ENCODE peak calls at places on chromosomes 13 and 19, in seven cellular contexts. N is posterior cingulate gyrus; F is progenitor cell of endocrine pancreas; R is NCI-H446 treated with DMSO at 0.1 percent for 48 hours; Z is mucosa of descending colon; C is stimulated activated CD4-positive, alpha-beta T cell treated with anti-CD3 and anti-CD28 coated beads, Interleukin-4, amount 100 ng/mL, for 48 hours; X is Daoy. D is an unnamed sample.

GRCh38 chr19:48645652-48646191 is at the start of gene CA11:
- DNase-seq in C (no peak), Z (no peak), R (no peak), N (no peak), F (no peak), X (peak), D (peak)

GRCh38 chr19:42662714-42663113 is 68.0 kb upstream of the CEACAM8 start:
- DNase-seq in N (no peak), C (no peak), X (no peak), Z (no peak), F (no peak), R (no peak), D (no peak)

GRCh38 chr19:28242317-28242927 is 970.5 kb downstream of the UQCRFS1 start:
- DNase-seq in N (no peak), C (no peak), F (no peak), X (peak), R (no peak), Z (peak), D (peak)

GRCh38 chr13:86810385-86810784 is 860.8 kb upstream of the SLITRK5 start:
- DNase-seq in Z (no peak), N (no peak), X (no peak), C (no peak), R (no peak), F (no peak), D (no peak)

GRCh38 chr13:96817336-96817941 is 176.8 kb downstream of the OXGR1 start:
- DNase-seq in Z (peak), X (no peak), N (no peak), C (no peak), F (no peak), R (no peak), D (no peak)

GRCh38 chr19:45276284-45276687 is 25.2 kb downstream of the MARK4 start:
- DNase-seq in R (peak), N (no peak), C (no peak), F (no peak), X (peak), Z (no peak), D (no peak)

GRCh38 chr13:86830046-86830445 is 841.1 kb upstream of the SLITRK5 start:
- DNase-seq in X (no peak), C (no peak), Z (no peak), N (no peak), R (no peak), F (no peak), D (no peak)

GRCh38 chr19:1247747-1248453 is 483 bp upstream of the MIDN start:
- DNase-seq in N (no peak), F (no peak), X (peak), C (peak), R (no peak), Z (peak), D (peak)

GRCh38 chr19:5229778-5230165 is 110.8 kb downstream of the PTPRS start:
- DNase-seq in Z (no peak), N (no peak), F (no peak), R (no peak), X (no peak), C (no peak), D (no peak)

GRCh38 chr13:46684287-46685001 is 112.5 kb downstream of the ESD start:
- DNase-seq in R (no peak), X (no peak), N (no peak), C (no peak), Z (no peak), F (no peak), D (no peak)

GRCh38 chr13:22060187-22060586 is 389.3 kb downstream of the FGF9 start:
- DNase-seq in N (no peak), X (no peak), R (no peak), Z (no peak), C (no peak), F (no peak), D (no peak)

GRCh38 chr19:2461751-2462634 is 5.2 kb upstream of the LMNB2 start:
- DNase-seq in F (no peak), R (no peak), C (peak), X (peak), Z (peak), N (no peak), D (no peak)